ENCODE peak calls at places on chromosomes 16 and 17, in four cellular contexts. R, W, Y and X are unnamed samples.
A peak's percentile ranks its signal among the peaks of the same experiment; 100 is the strongest.

GRCh38 chr16:23424292-23424958 is 28.6 kb downstream of the COG7 start:
- DNase-seq in R (no peak), Y (no peak), W (no peak), X (peak; percentile 82)

GRCh38 chr16:28324235-28324886 is 32.0 kb downstream of the SBK1 start:
- DNase-seq in W (no peak), R (no peak), Y (no peak), X (peak; percentile 13)

GRCh38 chr17:933168-934083 is 46.1 kb downstream of the NXN start:
- DNase-seq in W (no peak), R (no peak), Y (no peak), X (no peak)

GRCh38 chr16:81164481-81164880 is 68.3 kb upstream of the GCSH start:
- DNase-seq in W (no peak), Y (no peak), R (no peak), X (no peak)

GRCh38 chr16:28609631-28610594 is at the start of gene SULT1A1:
- DNase-seq in W (no peak), Y (peak; percentile 37), R (no peak), X (peak; percentile 83)

GRCh38 chr17:43314582-43314981 is 80.8 kb upstream of the RNU2-1 start:
- DNase-seq in Y (no peak), R (no peak), W (no peak), X (no peak)

GRCh38 chr16:57102888-57103879 is 10.8 kb downstream of the CPNE2 start:
- DNase-seq in R (no peak), Y (no peak), W (no peak), X (no peak)

GRCh38 chr16:22322021-22322471 is 24.8 kb downstream of the POLR3E start:
- DNase-seq in W (no peak), Y (no peak), R (no peak), X (no peak)

GRCh38 chr16:49537924-49538455 is 164.4 kb downstream of the C16orf78 start:
- DNase-seq in Y (no peak), W (no peak), R (no peak), X (no peak)

GRCh38 chr16:24917236-24917635 is 71.5 kb downstream of the SLC5A11 start:
- DNase-seq in W (no peak), R (no peak), Y (no peak), X (no peak)

GRCh38 chr16:72979974-72980373 is 68.0 kb downstream of the ZFHX3 start:
- DNase-seq in Y (no peak), W (no peak), R (no peak), X (no peak)

GRCh38 chr17:19991252-19991885 is 13.7 kb upstream of the AKAP10 start:
- DNase-seq in R (no peak), Y (no peak), W (no peak), X (no peak)

GRCh38 chr17:8611135-8611534 is 19.4 kb downstream of the MYH10 start:
- DNase-seq in R (no peak), Y (no peak), W (no peak), X (no peak)

GRCh38 chr16:88999457-89000206 is 22.6 kb upstream of the CBFA2T3 start:
- DNase-seq in R (peak; percentile 11), W (no peak), Y (no peak), X (no peak)

GRCh38 chr17:43905985-43906852 is 1.1 kb downstream of the MPP2 start:
- DNase-seq in W (peak; percentile 60), R (peak; percentile 26), Y (peak; percentile 65), X (peak; percentile 84)

GRCh38 chr16:31458073-31458834 is 1.0 kb upstream of the ARMC5 start:
- DNase-seq in R (peak; percentile 28), Y (peak; percentile 50), W (peak; percentile 1), X (peak; percentile 83)

GRCh38 chr17:77499699-77500435 is 359.1 kb downstream of the SEC14L1 start:
- DNase-seq in W (no peak), Y (no peak), R (no peak), X (peak; percentile 70)

GRCh38 chr17:82384730-82385429 is 13.3 kb downstream of the UTS2R start:
- DNase-seq in Y (peak; percentile 58), W (no peak), R (no peak), X (peak; percentile 90)

GRCh38 chr17:75757086-75757681 is 7.8 kb downstream of the GALK1 start:
- DNase-seq in W (no peak), Y (no peak), R (no peak), X (peak; percentile 74)

GRCh38 chr16:29804455-29805231 is 1.7 kb upstream of the MAZ start:
- DNase-seq in Y (no peak), W (peak; percentile 44), R (no peak), X (no peak)

GRCh38 chr16:66695935-66696668 is 441 bp downstream of the CMTM4 start:
- DNase-seq in Y (peak; percentile 43), W (no peak), R (no peak), X (peak; percentile 88)

GRCh38 chr17:49193513-49194296 is 16.7 kb downstream of the GNGT2 start:
- DNase-seq in Y (no peak), W (peak; percentile 43), R (no peak), X (peak; percentile 81)

GRCh38 chr16:54204756-54205155 is 81.8 kb downstream of the IRX3 start:
- DNase-seq in R (no peak), Y (no peak), W (no peak), X (no peak)

GRCh38 chr16:88956546-88957455 is 20.2 kb downstream of the CBFA2T3 start:
- DNase-seq in R (no peak), Y (no peak), W (no peak), X (no peak)

GRCh38 chr16:57828272-57829161 is 26.2 kb upstream of the KIFC3 start:
- DNase-seq in R (no peak), Y (no peak), W (no peak), X (no peak)

GRCh38 chr17:34596897-34597296 is 17.5 kb downstream of the TMEM132E start:
- DNase-seq in Y (no peak), R (no peak), W (no peak), X (no peak)

GRCh38 chr17:78474631-78475146 is 96.2 kb downstream of the PGS1 start:
- DNase-seq in R (no peak), Y (no peak), W (no peak), X (no peak)

GRCh38 chr17:80591788-80592187 is 47.1 kb downstream of the RPTOR start:
- DNase-seq in Y (no peak), W (no peak), R (no peak), X (no peak)

GRCh38 chr16:50602531-50603205 is 54.5 kb downstream of the NKD1 start:
- DNase-seq in R (peak; percentile 7), W (no peak), Y (no peak), X (no peak)

GRCh38 chr17:30600830-30601494 is 123.8 kb downstream of the GOSR1 start:
- DNase-seq in R (peak; percentile 9), W (no peak), Y (no peak), X (no peak)

GRCh38 chr17:81385320-81386111 is 9.7 kb upstream of the BAHCC1 start:
- DNase-seq in Y (no peak), W (peak; percentile 94), R (no peak), X (no peak)